ENCODE peak calls at places on chromosomes 3 and 15, in seven cellular contexts. One of them, this sample, is unnamed.

GRCh38 chr3:133831966-133832801 is 26.6 kb downstream of the SRPRB start:
- DNase-seq in SK-N-SH: no peak
- DNase-seq in GM12891: peak; percentile 47
- DNase-seq in HepG2: no peak
- DNase-seq in GM12878: no peak
- DNase-seq in K562: no peak
- DNase-seq in H1: peak; percentile 42
- DNase-seq in this sample: no peak

GRCh38 chr15:53448215-53449001 is 311.1 kb downstream of the WDR72 start:
- DNase-seq in SK-N-SH: no peak
- DNase-seq in GM12891: no peak
- DNase-seq in HepG2: no peak
- DNase-seq in GM12878: no peak
- DNase-seq in K562: no peak
- DNase-seq in H1: no peak
- DNase-seq in this sample: no peak

GRCh38 chr3:110413291-110413690 is 658.3 kb upstream of the NECTIN3 start:
- DNase-seq in SK-N-SH: no peak
- DNase-seq in GM12891: no peak
- DNase-seq in HepG2: no peak
- DNase-seq in GM12878: no peak
- DNase-seq in K562: no peak
- DNase-seq in H1: no peak
- DNase-seq in this sample: no peak

GRCh38 chr15:88624156-88624970 is 3.2 kb downstream of the AEN start:
- DNase-seq in SK-N-SH: peak; percentile 56
- DNase-seq in GM12891: no peak
- DNase-seq in HepG2: peak; percentile 58
- DNase-seq in GM12878: no peak
- DNase-seq in K562: no peak
- DNase-seq in H1: no peak
- DNase-seq in this sample: no peak

GRCh38 chr3:12384451-12385233 is 95.8 kb downstream of the PPARG start:
- DNase-seq in SK-N-SH: no peak
- DNase-seq in GM12891: no peak
- DNase-seq in HepG2: no peak
- DNase-seq in GM12878: no peak
- DNase-seq in K562: no peak
- DNase-seq in H1: no peak
- DNase-seq in this sample: no peak

GRCh38 chr3:23035927-23036640 is 167.0 kb upstream of the UBE2E2 start:
- DNase-seq in SK-N-SH: no peak
- DNase-seq in GM12891: no peak
- DNase-seq in HepG2: peak; percentile 31
- DNase-seq in GM12878: no peak
- DNase-seq in K562: no peak
- DNase-seq in H1: no peak
- DNase-seq in this sample: no peak

GRCh38 chr3:119625451-119626153 is 27.9 kb downstream of the PLA1A start:
- DNase-seq in SK-N-SH: no peak
- DNase-seq in GM12891: no peak
- DNase-seq in HepG2: no peak
- DNase-seq in GM12878: no peak
- DNase-seq in K562: no peak
- DNase-seq in H1: no peak
- DNase-seq in this sample: no peak

GRCh38 chr3:144055604-144056003 is 84.0 kb downstream of the DIPK2A start:
- DNase-seq in SK-N-SH: no peak
- DNase-seq in GM12891: no peak
- DNase-seq in HepG2: no peak
- DNase-seq in GM12878: no peak
- DNase-seq in K562: no peak
- DNase-seq in H1: no peak
- DNase-seq in this sample: no peak

GRCh38 chr3:150759319-150759718 is 3.6 kb downstream of the SIAH2 start:
- DNase-seq in SK-N-SH: no peak
- DNase-seq in GM12891: no peak
- DNase-seq in HepG2: no peak
- DNase-seq in GM12878: no peak
- DNase-seq in K562: no peak
- DNase-seq in H1: no peak
- DNase-seq in this sample: no peak

GRCh38 chr15:89917442-89918085 is 4.8 kb upstream of the ARPIN start:
- DNase-seq in SK-N-SH: no peak
- DNase-seq in GM12891: no peak
- DNase-seq in HepG2: no peak
- DNase-seq in GM12878: no peak
- DNase-seq in K562: no peak
- DNase-seq in H1: no peak
- DNase-seq in this sample: no peak

GRCh38 chr15:25478313-25478712 is 39.5 kb upstream of the UBE3A start:
- DNase-seq in SK-N-SH: no peak
- DNase-seq in GM12891: no peak
- DNase-seq in HepG2: no peak
- DNase-seq in GM12878: no peak
- DNase-seq in K562: no peak
- DNase-seq in H1: no peak
- DNase-seq in this sample: no peak

GRCh38 chr15:81530271-81530670 is 156.3 kb upstream of the TMC3 start:
- DNase-seq in SK-N-SH: no peak
- DNase-seq in GM12891: no peak
- DNase-seq in HepG2: no peak
- DNase-seq in GM12878: no peak
- DNase-seq in K562: no peak
- DNase-seq in H1: no peak
- DNase-seq in this sample: no peak

GRCh38 chr3:64344721-64345207 is 119.5 kb upstream of the PRICKLE2 start:
- DNase-seq in SK-N-SH: no peak
- DNase-seq in GM12891: no peak
- DNase-seq in HepG2: no peak
- DNase-seq in GM12878: no peak
- DNase-seq in K562: no peak
- DNase-seq in H1: no peak
- DNase-seq in this sample: no peak

GRCh38 chr3:28922376-28922775 is 358.5 kb upstream of the RBMS3 start:
- DNase-seq in SK-N-SH: no peak
- DNase-seq in GM12891: no peak
- DNase-seq in HepG2: no peak
- DNase-seq in GM12878: no peak
- DNase-seq in K562: no peak
- DNase-seq in H1: no peak
- DNase-seq in this sample: no peak

GRCh38 chr3:139537325-139537724 is 2.2 kb downstream of the RBP1 start:
- DNase-seq in SK-N-SH: peak; percentile 64
- DNase-seq in GM12891: no peak
- DNase-seq in HepG2: peak; percentile 49
- DNase-seq in GM12878: no peak
- DNase-seq in K562: no peak
- DNase-seq in H1: no peak
- DNase-seq in this sample: no peak

DNA sequence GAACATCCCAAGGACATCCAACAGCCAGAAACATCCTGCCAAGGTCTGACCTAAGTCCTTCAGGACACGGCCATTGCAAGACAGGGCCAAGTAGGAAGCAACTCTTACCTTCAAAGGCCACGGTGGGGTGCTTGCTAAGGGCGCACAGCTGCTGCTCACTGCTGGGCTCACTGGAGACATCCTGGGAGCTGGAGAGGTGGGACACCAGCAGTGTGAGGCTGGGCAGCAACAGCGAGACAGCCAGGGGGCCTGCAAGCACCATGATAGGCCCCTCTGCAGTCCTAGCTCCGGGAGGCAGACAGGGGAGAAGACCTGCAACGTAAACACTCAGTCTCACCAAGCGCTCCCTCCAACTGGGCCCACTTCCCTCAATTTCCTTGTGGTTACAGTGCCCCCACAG is 79.2 kb downstream of the SEMA5B start:
- DNase-seq in SK-N-SH: no peak
- DNase-seq in GM12891: no peak
- DNase-seq in HepG2: peak; percentile 13
- DNase-seq in GM12878: no peak
- DNase-seq in K562: no peak
- DNase-seq in H1: no peak
- DNase-seq in this sample: no peak
- TF ChIP-seq TAF1 in SK-N-SH: no peak
- TF ChIP-seq TAF1 in GM12891: no peak
- TF ChIP-seq TAF1 in HepG2: no peak
- TF ChIP-seq TAF1 in GM12878: no peak
- TF ChIP-seq TAF1 in K562: no peak
- TF ChIP-seq TAF1 in H1: no peak
- TF ChIP-seq TAF1 in this sample: no peak

DNA sequence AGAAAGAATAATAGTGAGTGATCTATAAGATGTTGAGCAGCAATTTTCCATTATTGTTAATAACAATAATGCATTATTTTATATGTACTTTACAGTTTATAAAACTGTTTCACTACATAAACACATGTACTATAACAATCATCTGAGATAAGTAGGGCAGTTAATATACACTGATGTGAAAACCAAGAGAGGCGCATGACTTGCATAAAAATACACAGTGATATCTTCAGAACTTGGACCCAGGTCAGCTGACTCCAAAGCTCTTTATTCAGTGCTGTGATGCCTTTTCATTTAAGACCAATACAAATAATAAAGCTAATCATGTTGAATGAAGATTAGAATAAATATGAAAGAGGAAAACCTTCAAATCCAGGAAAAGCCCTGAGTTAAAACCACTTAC is 55.6 kb upstream of the TSPAN3 start:
- DNase-seq in SK-N-SH: no peak
- DNase-seq in GM12891: no peak
- DNase-seq in HepG2: no peak
- DNase-seq in GM12878: no peak
- DNase-seq in K562: no peak
- DNase-seq in H1: no peak
- DNase-seq in this sample: no peak
- TF ChIP-seq TAF1 in SK-N-SH: no peak
- TF ChIP-seq TAF1 in GM12891: no peak
- TF ChIP-seq TAF1 in HepG2: no peak
- TF ChIP-seq TAF1 in GM12878: no peak
- TF ChIP-seq TAF1 in K562: no peak
- TF ChIP-seq TAF1 in H1: no peak
- TF ChIP-seq TAF1 in this sample: no peak

GRCh38 chr3:71303627-71304260 is 279.8 kb downstream of the FOXP1 start:
- DNase-seq in SK-N-SH: no peak
- DNase-seq in GM12891: no peak
- DNase-seq in HepG2: no peak
- DNase-seq in GM12878: no peak
- DNase-seq in K562: no peak
- DNase-seq in H1: no peak
- DNase-seq in this sample: no peak
- TF ChIP-seq TAF1 in SK-N-SH: no peak
- TF ChIP-seq TAF1 in GM12891: no peak
- TF ChIP-seq TAF1 in HepG2: no peak
- TF ChIP-seq TAF1 in GM12878: no peak
- TF ChIP-seq TAF1 in K562: no peak
- TF ChIP-seq TAF1 in H1: no peak
- TF ChIP-seq TAF1 in this sample: no peak

GRCh38 chr15:29129903-29130302 is 139.7 kb downstream of the NSMCE3 start:
- DNase-seq in SK-N-SH: no peak
- DNase-seq in GM12891: no peak
- DNase-seq in HepG2: no peak
- DNase-seq in GM12878: no peak
- DNase-seq in K562: no peak
- DNase-seq in H1: no peak
- DNase-seq in this sample: no peak

GRCh38 chr15:29132786-29133185 is 136.8 kb downstream of the NSMCE3 start:
- DNase-seq in SK-N-SH: peak; percentile 22
- DNase-seq in GM12891: no peak
- DNase-seq in HepG2: no peak
- DNase-seq in GM12878: no peak
- DNase-seq in K562: no peak
- DNase-seq in H1: no peak
- DNase-seq in this sample: no peak

GRCh38 chr15:29132110-29132420 is 137.6 kb downstream of the NSMCE3 start:
- DNase-seq in SK-N-SH: peak; percentile 28
- DNase-seq in GM12891: no peak
- DNase-seq in HepG2: no peak
- DNase-seq in GM12878: no peak
- DNase-seq in K562: no peak
- DNase-seq in H1: no peak
- DNase-seq in this sample: no peak

GRCh38 chr15:29130461-29130860 is 139.2 kb downstream of the NSMCE3 start:
- DNase-seq in SK-N-SH: no peak
- DNase-seq in GM12891: no peak
- DNase-seq in HepG2: no peak
- DNase-seq in GM12878: no peak
- DNase-seq in K562: no peak
- DNase-seq in H1: no peak
- DNase-seq in this sample: no peak

DNA sequence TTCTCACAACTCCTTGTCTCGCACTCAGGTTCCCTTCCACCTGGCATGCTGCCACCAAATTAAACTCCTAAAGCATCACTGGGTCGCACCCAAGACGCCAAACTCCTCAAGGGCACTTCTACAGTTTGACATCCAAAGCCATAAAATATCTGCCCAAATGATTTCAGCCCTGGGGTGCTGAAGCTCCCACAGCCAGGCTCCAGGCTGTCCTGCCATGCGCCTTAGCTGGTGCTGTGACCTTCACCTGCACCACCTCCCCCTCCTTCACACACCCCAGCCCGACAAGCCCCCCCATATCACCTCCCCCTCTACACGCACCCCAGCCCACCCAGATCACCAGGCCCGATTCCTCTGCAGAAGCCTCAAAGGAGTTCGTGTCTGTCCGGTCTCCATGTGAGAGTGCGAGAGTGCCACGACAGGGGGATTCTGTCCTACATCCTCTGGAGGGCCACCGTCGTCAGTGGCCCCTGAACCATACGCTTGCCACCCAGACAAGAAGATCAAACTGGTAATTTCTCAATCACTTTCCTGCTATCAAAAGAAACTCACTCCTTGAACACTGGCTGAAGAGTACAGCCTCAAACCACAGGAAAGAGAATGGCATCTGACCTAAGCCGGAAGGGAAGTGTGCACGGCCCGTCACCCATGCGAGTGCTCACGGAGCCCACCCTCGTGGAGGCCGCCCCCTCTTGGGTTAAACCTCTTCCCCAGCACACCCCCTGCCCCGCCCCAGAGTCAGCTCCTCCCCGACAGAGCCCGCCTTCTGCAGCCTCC is 138.1 kb downstream of the NSMCE3 start:
- DNase-seq in SK-N-SH: no peak
- DNase-seq in GM12891: no peak
- DNase-seq in HepG2: no peak
- DNase-seq in GM12878: no peak
- DNase-seq in K562: no peak
- DNase-seq in H1: no peak
- DNase-seq in this sample: no peak
- TF ChIP-seq TAF1 in SK-N-SH: no peak
- TF ChIP-seq TAF1 in GM12891: no peak
- TF ChIP-seq TAF1 in HepG2: no peak
- TF ChIP-seq TAF1 in GM12878: no peak
- TF ChIP-seq TAF1 in K562: no peak
- TF ChIP-seq TAF1 in H1: no peak
- TF ChIP-seq TAF1 in this sample: no peak